ENCODE peak calls at places on chromosomes 11 and 22, in four cellular contexts. S, H, M and V are unnamed samples.

GRCh38 chr11:113401718-113402117 is 14.1 kb downstream of the ANKK1 start:
- DNase-seq in S (no peak), H (no peak), M (peak), V (no peak)

GRCh38 chr22:45731041-45731797 is 59.6 kb downstream of the ATXN10 start:
- DNase-seq in S (no peak), H (no peak), M (peak), V (peak)

GRCh38 chr11:11740081-11740702 is 101.6 kb upstream of the USP47 start:
- DNase-seq in S (no peak), H (no peak), M (no peak), V (no peak)

GRCh38 chr11:108069947-108070346 is 51.4 kb upstream of the ACAT1 start:
- DNase-seq in S (peak), H (no peak), M (no peak), V (no peak)

GRCh38 chr11:132982769-132983168 is 549.5 kb downstream of the OPCML start:
- DNase-seq in S (no peak), H (no peak), M (no peak), V (peak)

GRCh38 chr22:43996170-43996980 is 27.7 kb upstream of the PARVB start:
- DNase-seq in S (peak), H (no peak), M (no peak), V (no peak)

GRCh38 chr11:32374261-32374711 is 61.1 kb downstream of the WT1 start:
- DNase-seq in S (peak), H (peak), M (peak), V (peak)

GRCh38 chr11:120019191-120019590 is 118.7 kb downstream of the TRIM29 start:
- DNase-seq in S (no peak), H (no peak), M (no peak), V (no peak)

GRCh38 chr22:44915441-44915840 is 94.4 kb downstream of the PHF21B start:
- DNase-seq in S (no peak), H (no peak), M (no peak), V (no peak)

GRCh38 chr22:22997988-22998387 is 72.3 kb upstream of the GNAZ start:
- DNase-seq in S (no peak), H (no peak), M (no peak), V (no peak)

GRCh38 chr11:108586600-108586999 is 7.0 kb downstream of the EXPH5 start:
- DNase-seq in S (no peak), H (no peak), M (no peak), V (no peak)

GRCh38 chr11:57787920-57788716 is 26.5 kb downstream of the CTNND1 start:
- DNase-seq in S (peak), H (peak), M (no peak), V (peak)

GRCh38 chr11:118171274-118172062 is 5.0 kb downstream of the SCN2B start:
- DNase-seq in S (no peak), H (peak), M (peak), V (peak)

GRCh38 chr11:20980736-20981135 is 311.4 kb downstream of the NELL1 start:
- DNase-seq in S (no peak), H (no peak), M (no peak), V (no peak)

GRCh38 chr22:19915287-19915954 is 26.2 kb upstream of the COMT start:
- DNase-seq in S (no peak), H (no peak), M (no peak), V (no peak)

GRCh38 chr22:44622147-44622427 is 79.9 kb upstream of the PRR5 start:
- DNase-seq in S (no peak), H (no peak), M (no peak), V (no peak)

GRCh38 chr11:115996808-115997188 is 492.6 kb upstream of the CADM1 start:
- DNase-seq in S (no peak), H (no peak), M (no peak), V (no peak)

GRCh38 chr11:11513438-11513837 is 108.4 kb downstream of the GALNT18 start:
- DNase-seq in S (no peak), H (no peak), M (no peak), V (no peak)

GRCh38 chr11:44305643-44306468 is 4.1 kb downstream of the ALX4 start:
- DNase-seq in S (no peak), H (no peak), M (no peak), V (no peak)

GRCh38 chr11:134759855-134760254 is 347.8 kb upstream of the B3GAT1 start:
- DNase-seq in S (no peak), H (no peak), M (no peak), V (no peak)

GRCh38 chr22:32618461-32619140 is 144.0 kb downstream of the FBXO7 start:
- DNase-seq in S (no peak), H (no peak), M (no peak), V (no peak)

GRCh38 chr22:49115186-49115585 is 712.5 kb downstream of the BRD1 start:
- DNase-seq in S (no peak), H (no peak), M (no peak), V (no peak)

GRCh38 chr11:78187366-78188011 is 937 bp downstream of the KCTD21 start:
- DNase-seq in S (no peak), H (no peak), M (no peak), V (no peak)

DNA sequence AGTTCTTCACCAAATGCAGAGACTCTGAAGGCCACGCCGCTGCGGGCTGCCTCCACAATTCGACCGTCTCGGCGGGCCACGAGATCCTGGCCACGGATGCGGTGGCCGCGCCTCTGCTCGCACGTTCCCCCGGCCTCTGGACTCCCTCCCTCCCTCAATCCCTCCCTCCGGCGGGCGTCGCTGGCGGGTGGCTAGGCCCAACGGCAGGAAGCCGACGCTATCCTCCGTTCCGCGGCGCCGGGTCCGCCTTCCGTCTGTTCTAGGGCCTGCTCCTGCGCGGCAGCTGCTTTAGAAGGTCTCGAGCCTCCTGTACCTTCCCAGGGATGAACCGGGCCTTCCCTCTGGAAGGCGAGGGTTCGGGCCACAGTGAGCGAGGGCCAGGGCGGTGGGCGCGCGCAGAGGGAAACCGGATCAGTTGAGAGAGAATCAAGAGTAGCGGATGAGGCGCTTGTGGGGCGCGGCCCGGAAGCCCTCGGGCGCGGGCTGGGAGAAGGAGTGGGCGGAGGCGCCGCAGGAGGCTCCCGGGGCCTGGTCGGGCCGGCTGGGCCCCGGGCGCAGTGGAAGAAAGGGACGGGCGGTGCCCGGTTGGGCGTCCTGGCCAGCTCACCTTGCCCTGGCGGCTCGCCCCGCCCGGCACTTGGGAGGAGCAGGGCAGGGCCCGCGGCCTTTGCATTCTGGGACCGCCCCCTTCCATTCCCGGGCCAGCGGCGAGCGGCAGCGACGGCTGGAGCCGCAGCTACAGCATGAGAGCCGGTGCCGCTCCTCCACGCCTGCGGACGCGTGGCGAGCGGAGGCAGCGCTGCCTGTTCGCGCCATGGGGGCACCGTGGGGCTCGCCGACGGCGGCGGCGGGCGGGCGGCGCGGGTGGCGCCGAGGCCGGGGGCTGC is at the start of gene FUT4:
- DNase-seq in S (no peak), H (peak), M (peak), V (peak)
- TF ChIP-seq REST in S (no peak), H (no peak), M (no peak), V (no peak)

DNA sequence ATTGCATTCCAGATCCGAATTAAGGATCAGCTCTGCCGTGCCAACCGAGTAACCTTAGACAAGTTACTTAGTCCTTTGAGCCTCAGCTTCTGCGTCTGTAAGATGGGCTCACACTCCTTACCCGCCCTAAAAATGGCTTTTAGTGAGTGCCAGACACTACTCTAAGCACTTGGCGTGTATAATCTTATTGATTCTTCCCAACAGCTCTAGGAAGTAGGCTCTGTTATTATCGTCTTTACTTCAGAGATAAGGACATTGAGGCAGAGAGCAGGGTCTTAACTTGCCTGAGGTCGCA is 21.7 kb upstream of the ROBO3 start:
- DNase-seq in S (no peak), H (no peak), M (no peak), V (no peak)
- H3K4me2 ChIP-seq in S (no peak), H (no peak), M (no peak), V (peak)

DNA sequence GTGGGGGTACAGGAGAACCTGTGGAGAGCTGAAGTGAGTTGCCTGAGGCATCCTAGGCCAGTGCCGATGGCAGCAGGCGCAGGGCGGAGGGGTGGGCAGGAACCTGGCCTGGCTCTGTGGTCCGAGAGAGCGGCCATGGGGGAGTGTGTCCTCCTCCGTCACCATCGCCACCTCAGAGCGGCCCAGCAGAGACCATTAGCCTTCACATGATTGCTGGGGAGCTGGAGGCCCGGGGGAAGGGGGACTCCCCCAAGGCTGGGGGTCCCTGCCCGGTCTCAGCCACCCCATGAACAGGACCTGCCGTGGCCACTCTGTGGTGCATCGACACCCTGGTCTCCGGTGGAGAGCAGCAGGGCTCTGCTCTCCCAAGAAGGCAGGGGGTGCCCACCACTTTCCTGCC is 4.1 kb downstream of the OMP start:
- DNase-seq in S (no peak), H (no peak), M (no peak), V (no peak)
- TF ChIP-seq REST in S (no peak), H (no peak), M (no peak), V (no peak)

GRCh38 chr11:95256204-95256819 is 25.3 kb upstream of the SESN3 start:
- DNase-seq in S (no peak), H (no peak), M (no peak), V (no peak)
- H3K4me2 ChIP-seq in S (no peak), H (no peak), M (no peak), V (peak)

DNA sequence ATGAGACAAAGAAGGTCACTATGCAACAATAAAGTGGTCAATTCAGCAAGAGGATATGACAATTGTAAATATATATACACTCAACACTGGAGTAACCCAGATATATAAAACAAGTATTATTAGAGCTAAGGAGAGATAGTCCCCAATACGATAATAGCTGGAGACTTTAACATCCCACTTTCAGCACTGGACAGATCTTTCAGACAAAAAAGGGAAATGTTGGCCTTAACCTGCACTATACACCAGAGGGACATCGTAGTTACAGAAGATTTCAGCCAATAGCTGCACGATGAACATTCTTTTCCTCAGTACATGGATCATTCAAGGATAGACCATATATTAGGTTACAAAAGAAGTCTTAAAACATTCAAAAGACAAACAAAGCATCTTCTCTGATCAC is 29.9 kb downstream of the PIWIL3 start:
- DNase-seq in S (no peak), H (no peak), M (no peak), V (no peak)
- TF ChIP-seq REST in S (peak), H (peak), M (peak), V (peak)

DNA sequence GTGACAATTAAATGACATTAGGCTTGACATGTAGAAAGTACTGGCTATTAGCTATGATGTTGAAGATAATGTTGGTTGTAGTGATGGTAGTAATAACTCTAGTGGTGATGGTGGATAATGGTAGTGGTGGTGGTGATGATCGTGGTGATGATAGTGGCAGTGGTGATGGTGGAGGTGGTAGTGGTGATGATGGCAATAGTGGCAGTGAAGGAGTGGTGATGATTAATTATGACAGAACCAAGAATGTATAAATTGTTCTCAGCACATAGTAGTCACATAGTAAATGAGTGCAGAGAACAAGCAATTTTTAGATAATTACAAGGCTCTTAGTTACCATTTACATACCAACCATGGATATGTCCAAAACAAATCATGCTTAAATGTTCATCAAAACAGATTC is 5.3 kb upstream of the CD44 start:
- DNase-seq in S (no peak), H (no peak), M (no peak), V (no peak)
- H3K4me2 ChIP-seq in S (no peak), H (no peak), M (no peak), V (no peak)

GRCh38 chr11:9604134-9604533 is 30.7 kb downstream of the WEE1 start:
- DNase-seq in S (no peak), H (no peak), M (no peak), V (no peak)

GRCh38 chr11:9600651-9601040 is 27.2 kb downstream of the WEE1 start:
- DNase-seq in S (peak), H (no peak), M (no peak), V (no peak)

GRCh38 chr11:9600166-9600565 is 26.7 kb downstream of the WEE1 start:
- DNase-seq in S (no peak), H (no peak), M (no peak), V (no peak)

GRCh38 chr11:9601876-9602199 is 28.4 kb downstream of the WEE1 start:
- DNase-seq in S (no peak), H (no peak), M (no peak), V (no peak)

GRCh38 chr11:9601041-9601875 is 27.8 kb downstream of the WEE1 start:
- DNase-seq in S (peak), H (no peak), M (no peak), V (peak)
- TF ChIP-seq REST in S (no peak), H (no peak), M (no peak), V (no peak)